ENCODE peak calls at places on chromosomes 12 and 14, in six cellular contexts. One of them, this sample, is unnamed.

GRCh38 chr12:6452908-6453630 is 1.2 kb downstream of the TAPBPL start:
- DNase-seq in GM10248: no peak
- DNase-seq in fibroblast of lung: no peak
- DNase-seq in IMR-90: no peak
- DNase-seq in Caco-2: no peak
- DNase-seq in cardiac muscle cell: no peak
- DNase-seq in this sample: no peak

GRCh38 chr14:100540926-100541620 is 46.1 kb downstream of the BEGAIN start:
- DNase-seq in GM10248: no peak
- DNase-seq in cardiac muscle cell: no peak
- DNase-seq in Caco-2: no peak
- DNase-seq in IMR-90: no peak
- DNase-seq in fibroblast of lung: no peak
- DNase-seq in this sample: no peak

GRCh38 chr12:12835378-12836145 is 22.4 kb downstream of the DDX47 start:
- DNase-seq in Caco-2: peak
- DNase-seq in fibroblast of lung: no peak
- DNase-seq in GM10248: no peak
- DNase-seq in cardiac muscle cell: no peak
- DNase-seq in IMR-90: peak
- DNase-seq in this sample: no peak

GRCh38 chr12:107310621-107311020 is 217.3 kb upstream of the CRY1 start:
- DNase-seq in fibroblast of lung: no peak
- DNase-seq in Caco-2: no peak
- DNase-seq in IMR-90: no peak
- DNase-seq in cardiac muscle cell: no peak
- DNase-seq in GM10248: no peak
- DNase-seq in this sample: no peak

GRCh38 chr12:94783343-94783742 is 133.0 kb upstream of the TMCC3 start:
- DNase-seq in fibroblast of lung: no peak
- DNase-seq in IMR-90: no peak
- DNase-seq in GM10248: no peak
- DNase-seq in Caco-2: peak
- DNase-seq in cardiac muscle cell: no peak
- DNase-seq in this sample: no peak

GRCh38 chr12:67832155-67832554 is 157.1 kb upstream of the IFNG-AS1 start:
- DNase-seq in cardiac muscle cell: no peak
- DNase-seq in fibroblast of lung: no peak
- DNase-seq in IMR-90: no peak
- DNase-seq in GM10248: no peak
- DNase-seq in Caco-2: no peak
- DNase-seq in this sample: no peak

GRCh38 chr12:67477682-67478265 is 170.8 kb upstream of the DYRK2 start:
- DNase-seq in cardiac muscle cell: no peak
- DNase-seq in GM10248: no peak
- DNase-seq in Caco-2: no peak
- DNase-seq in IMR-90: no peak
- DNase-seq in fibroblast of lung: no peak
- DNase-seq in this sample: no peak

GRCh38 chr12:120846721-120847120 is 57.4 kb downstream of the SPPL3 start:
- DNase-seq in GM10248: no peak
- DNase-seq in fibroblast of lung: no peak
- DNase-seq in Caco-2: no peak
- DNase-seq in cardiac muscle cell: peak
- DNase-seq in IMR-90: peak
- DNase-seq in this sample: no peak

GRCh38 chr14:80202888-80203562 is 8.3 kb downstream of the DIO2 start:
- DNase-seq in IMR-90: no peak
- DNase-seq in cardiac muscle cell: peak
- DNase-seq in Caco-2: peak
- DNase-seq in GM10248: peak
- DNase-seq in fibroblast of lung: no peak
- DNase-seq in this sample: peak

GRCh38 chr14:64611358-64612020 is 61.7 kb downstream of the PPP1R36 start:
- DNase-seq in fibroblast of lung: peak
- DNase-seq in Caco-2: no peak
- DNase-seq in IMR-90: peak
- DNase-seq in cardiac muscle cell: peak
- DNase-seq in GM10248: no peak
- DNase-seq in this sample: no peak

GRCh38 chr12:91606662-91607377 is 424.2 kb upstream of the DCN start:
- DNase-seq in cardiac muscle cell: no peak
- DNase-seq in fibroblast of lung: no peak
- DNase-seq in Caco-2: no peak
- DNase-seq in IMR-90: no peak
- DNase-seq in GM10248: no peak
- DNase-seq in this sample: no peak

GRCh38 chr14:90491221-90491867 is 94.5 kb downstream of the CALM1 start:
- DNase-seq in cardiac muscle cell: peak
- DNase-seq in fibroblast of lung: peak
- DNase-seq in GM10248: peak
- DNase-seq in Caco-2: no peak
- DNase-seq in IMR-90: peak
- DNase-seq in this sample: peak

GRCh38 chr12:89880695-89881350 is 172.2 kb upstream of the ATP2B1 start:
- DNase-seq in IMR-90: no peak
- DNase-seq in Caco-2: no peak
- DNase-seq in cardiac muscle cell: no peak
- DNase-seq in GM10248: peak
- DNase-seq in fibroblast of lung: no peak
- DNase-seq in this sample: no peak

GRCh38 chr14:63203618-63204406 is 431 bp upstream of the RHOJ start:
- DNase-seq in cardiac muscle cell: peak
- DNase-seq in IMR-90: peak
- DNase-seq in fibroblast of lung: peak
- DNase-seq in GM10248: no peak
- DNase-seq in Caco-2: peak
- DNase-seq in this sample: peak
- TF ChIP-seq CTCF in cardiac muscle cell: peak
- TF ChIP-seq CTCF in IMR-90: peak
- TF ChIP-seq CTCF in fibroblast of lung: peak
- TF ChIP-seq CTCF in GM10248: no peak
- TF ChIP-seq CTCF in Caco-2: no peak
- TF ChIP-seq CTCF in this sample: no peak

GRCh38 chr14:75800792-75801191 is 139.7 kb downstream of the TTLL5 start:
- DNase-seq in Caco-2: peak
- DNase-seq in IMR-90: no peak
- DNase-seq in fibroblast of lung: no peak
- DNase-seq in cardiac muscle cell: no peak
- DNase-seq in GM10248: no peak
- DNase-seq in this sample: no peak
- TF ChIP-seq CTCF in Caco-2: peak
- TF ChIP-seq CTCF in IMR-90: no peak
- TF ChIP-seq CTCF in fibroblast of lung: no peak
- TF ChIP-seq CTCF in cardiac muscle cell: no peak
- TF ChIP-seq CTCF in GM10248: no peak
- TF ChIP-seq CTCF in this sample: no peak

DNA sequence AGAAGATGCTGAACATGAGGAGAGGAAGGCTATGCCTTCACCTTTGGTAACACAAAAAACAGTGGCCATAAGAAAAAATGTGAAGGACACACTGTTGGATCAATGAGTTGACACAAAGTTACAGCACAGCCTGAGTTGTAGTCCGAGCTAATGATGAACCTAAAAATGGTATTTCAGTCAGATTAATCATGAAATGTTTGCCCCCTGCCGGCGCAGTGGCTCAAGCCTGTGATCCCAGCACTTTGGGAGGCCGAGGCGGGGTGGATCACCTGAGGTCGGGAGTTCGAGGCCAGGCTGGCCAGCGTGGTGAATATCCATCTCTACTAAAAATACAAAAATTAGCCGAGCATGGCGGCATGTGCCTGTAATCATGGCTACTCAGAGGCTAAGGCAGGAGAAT is 1.3 kb upstream of the CAPRIN2 start:
- DNase-seq in cardiac muscle cell: no peak
- DNase-seq in Caco-2: no peak
- DNase-seq in GM10248: no peak
- DNase-seq in fibroblast of lung: no peak
- DNase-seq in IMR-90: no peak
- DNase-seq in this sample: no peak
- TF ChIP-seq CTCF in cardiac muscle cell: no peak
- TF ChIP-seq CTCF in Caco-2: no peak
- TF ChIP-seq CTCF in GM10248: no peak
- TF ChIP-seq CTCF in fibroblast of lung: no peak
- TF ChIP-seq CTCF in IMR-90: no peak
- TF ChIP-seq CTCF in this sample: no peak

GRCh38 chr12:130482448-130482847 is 144.8 kb downstream of the PIWIL1 start:
- DNase-seq in Caco-2: no peak
- DNase-seq in cardiac muscle cell: no peak
- DNase-seq in fibroblast of lung: no peak
- DNase-seq in GM10248: no peak
- DNase-seq in IMR-90: no peak
- DNase-seq in this sample: no peak
- TF ChIP-seq CTCF in Caco-2: no peak
- TF ChIP-seq CTCF in cardiac muscle cell: no peak
- TF ChIP-seq CTCF in fibroblast of lung: no peak
- TF ChIP-seq CTCF in GM10248: no peak
- TF ChIP-seq CTCF in IMR-90: no peak
- TF ChIP-seq CTCF in this sample: no peak

GRCh38 chr12:115870021-115870420 is 407.5 kb downstream of the MED13L start:
- DNase-seq in fibroblast of lung: no peak
- DNase-seq in Caco-2: no peak
- DNase-seq in IMR-90: no peak
- DNase-seq in GM10248: no peak
- DNase-seq in cardiac muscle cell: no peak
- DNase-seq in this sample: no peak

GRCh38 chr12:115872919-115873357 is 404.6 kb downstream of the MED13L start:
- DNase-seq in GM10248: no peak
- DNase-seq in Caco-2: peak
- DNase-seq in fibroblast of lung: no peak
- DNase-seq in cardiac muscle cell: no peak
- DNase-seq in IMR-90: no peak
- DNase-seq in this sample: no peak

GRCh38 chr12:115872212-115872611 is 405.3 kb downstream of the MED13L start:
- DNase-seq in IMR-90: no peak
- DNase-seq in Caco-2: no peak
- DNase-seq in fibroblast of lung: no peak
- DNase-seq in cardiac muscle cell: no peak
- DNase-seq in GM10248: no peak
- DNase-seq in this sample: no peak

GRCh38 chr12:115870527-115870926 is 407.0 kb downstream of the MED13L start:
- DNase-seq in fibroblast of lung: no peak
- DNase-seq in GM10248: no peak
- DNase-seq in Caco-2: no peak
- DNase-seq in IMR-90: no peak
- DNase-seq in cardiac muscle cell: no peak
- DNase-seq in this sample: no peak

GRCh38 chr12:115871714-115872113 is 405.8 kb downstream of the MED13L start:
- DNase-seq in IMR-90: peak
- DNase-seq in cardiac muscle cell: peak
- DNase-seq in GM10248: peak
- DNase-seq in fibroblast of lung: peak
- DNase-seq in Caco-2: peak
- DNase-seq in this sample: peak
- TF ChIP-seq CTCF in IMR-90: peak
- TF ChIP-seq CTCF in cardiac muscle cell: peak
- TF ChIP-seq CTCF in GM10248: peak
- TF ChIP-seq CTCF in fibroblast of lung: peak
- TF ChIP-seq CTCF in Caco-2: peak
- TF ChIP-seq CTCF in this sample: peak

GRCh38 chr14:22081352-22081751 is 407.7 kb upstream of the OR4E1 start:
- DNase-seq in Caco-2: no peak
- DNase-seq in IMR-90: no peak
- DNase-seq in fibroblast of lung: no peak
- DNase-seq in GM10248: no peak
- DNase-seq in cardiac muscle cell: no peak
- DNase-seq in this sample: no peak

GRCh38 chr14:22086149-22086548 is 412.5 kb upstream of the OR4E1 start:
- DNase-seq in Caco-2: no peak
- DNase-seq in cardiac muscle cell: no peak
- DNase-seq in fibroblast of lung: no peak
- DNase-seq in GM10248: no peak
- DNase-seq in IMR-90: no peak
- DNase-seq in this sample: no peak

GRCh38 chr14:22088614-22089359 is 415.2 kb upstream of the OR4E1 start:
- DNase-seq in Caco-2: no peak
- DNase-seq in fibroblast of lung: peak
- DNase-seq in GM10248: no peak
- DNase-seq in IMR-90: peak
- DNase-seq in cardiac muscle cell: peak
- DNase-seq in this sample: peak

GRCh38 chr14:22089940-22090339 is 416.3 kb upstream of the OR4E1 start:
- DNase-seq in fibroblast of lung: no peak
- DNase-seq in cardiac muscle cell: no peak
- DNase-seq in Caco-2: no peak
- DNase-seq in IMR-90: no peak
- DNase-seq in GM10248: no peak
- DNase-seq in this sample: no peak

DNA sequence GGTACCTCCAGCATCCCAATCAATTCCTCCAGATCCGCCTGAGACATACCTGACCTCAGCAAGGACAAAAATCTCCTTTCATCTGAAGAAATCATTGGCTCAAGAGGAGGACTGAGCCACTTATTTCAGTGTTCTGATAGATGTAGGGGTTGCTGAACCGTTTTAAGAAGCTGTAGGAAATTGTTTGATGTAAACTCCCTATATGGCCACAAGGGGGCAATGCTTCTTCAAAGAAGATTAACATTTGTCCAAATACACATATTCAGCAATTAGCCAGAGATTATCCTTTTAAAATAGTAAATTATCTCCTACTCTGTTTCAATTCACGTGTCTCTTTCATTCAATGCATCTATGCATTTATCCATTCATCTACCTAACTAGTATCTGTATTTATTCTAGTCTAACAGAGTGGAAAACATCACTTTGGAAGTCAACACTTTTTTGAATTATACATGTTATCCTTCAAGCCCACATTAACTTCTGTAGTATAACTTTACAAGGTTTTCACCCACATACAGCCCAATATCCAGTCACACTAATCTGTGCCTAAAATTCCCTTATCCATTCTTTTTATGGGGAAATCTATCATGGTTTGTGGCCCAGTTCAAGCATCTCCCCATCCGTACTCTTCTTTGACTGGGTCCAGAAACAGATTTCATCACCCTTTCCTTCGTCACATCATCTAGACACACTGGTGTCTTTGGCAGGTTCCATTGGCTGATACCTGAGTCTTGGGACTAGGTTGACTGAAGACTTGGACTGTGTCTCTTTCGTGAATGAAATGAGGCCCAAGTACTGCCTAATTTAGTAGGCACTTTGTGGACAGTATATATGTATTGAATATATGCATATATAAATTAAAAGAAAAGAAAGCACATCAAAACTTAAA is 411.0 kb upstream of the OR4E1 start:
- DNase-seq in fibroblast of lung: peak
- DNase-seq in GM10248: peak
- DNase-seq in cardiac muscle cell: peak
- DNase-seq in Caco-2: peak
- DNase-seq in IMR-90: peak
- DNase-seq in this sample: peak
- TF ChIP-seq CTCF in fibroblast of lung: peak
- TF ChIP-seq CTCF in GM10248: peak
- TF ChIP-seq CTCF in cardiac muscle cell: peak
- TF ChIP-seq CTCF in Caco-2: peak
- TF ChIP-seq CTCF in IMR-90: peak
- TF ChIP-seq CTCF in this sample: peak

GRCh38 chr12:98422809-98423208 is 92.6 kb upstream of the TMPO start:
- DNase-seq in cardiac muscle cell: no peak
- DNase-seq in IMR-90: no peak
- DNase-seq in GM10248: no peak
- DNase-seq in fibroblast of lung: no peak
- DNase-seq in Caco-2: peak
- DNase-seq in this sample: no peak
- TF ChIP-seq CTCF in cardiac muscle cell: peak
- TF ChIP-seq CTCF in IMR-90: peak
- TF ChIP-seq CTCF in GM10248: no peak
- TF ChIP-seq CTCF in fibroblast of lung: peak
- TF ChIP-seq CTCF in Caco-2: peak
- TF ChIP-seq CTCF in this sample: peak